ENCODE peak calls at places on chromosomes 4 and X, in five cellular contexts. J is IMR-90, P is HCT116, S is endodermal cell, E is pancreas. R is an unnamed sample.

GRCh38 chr4:173461170-173461569 is 62.3 kb upstream of the SCRG1 start:
- DNase-seq in J (peak; percentile 20), P (no peak), S (no peak), E (no peak), R (no peak)

GRCh38 chr4:82648356-82648755 is 86.6 kb upstream of the TMEM150C start:
- DNase-seq in J (peak; percentile 37), P (no peak), S (no peak), E (no peak), R (no peak)

GRCh38 chr4:52943644-52944043 is 81.5 kb downstream of the RASL11B start:
- DNase-seq in J (no peak), P (no peak), S (no peak), E (no peak), R (no peak)

GRCh38 chr4:53050361-53050774 is 188.3 kb downstream of the RASL11B start:
- DNase-seq in J (no peak), P (no peak), S (no peak), E (no peak), R (no peak)

GRCh38 chr4:138912714-138913340 is 102.8 kb upstream of the NOCT start:
- DNase-seq in J (no peak), P (no peak), S (no peak), E (no peak), R (no peak)

GRCh38 chrX:39935414-39936064 is 162.2 kb downstream of the BCOR start:
- DNase-seq in J (no peak), P (no peak), S (peak; percentile 83), E (no peak), R (no peak)

GRCh38 chrX:22541926-22542325 is 269.2 kb downstream of the CBLL2 start:
- DNase-seq in J (no peak), P (no peak), S (no peak), E (no peak), R (no peak)

GRCh38 chr4:71832049-71832448 is 48.2 kb upstream of the GC start:
- DNase-seq in J (no peak), P (no peak), S (no peak), E (no peak), R (no peak)

GRCh38 chrX:122203399-122203798 is 980.7 kb upstream of the GRIA3 start:
- DNase-seq in J (no peak), P (no peak), S (peak; percentile 64), E (no peak), R (no peak)

GRCh38 chrX:130974323-130974722 is 71.3 kb upstream of the ENOX2 start:
- DNase-seq in J (peak; percentile 2), P (no peak), S (no peak), E (no peak), R (no peak)

GRCh38 chr4:121653986-121654385 is 42.8 kb downstream of the ANXA5 start:
- DNase-seq in J (no peak), P (no peak), S (no peak), E (no peak), R (no peak)

GRCh38 chr4:161546902-161547301 is 616.9 kb downstream of the FSTL5 start:
- DNase-seq in J (no peak), P (no peak), S (no peak), E (no peak), R (no peak)

GRCh38 chr4:81565137-81565870 is 93.6 kb upstream of the RASGEF1B start:
- DNase-seq in J (no peak), P (no peak), S (peak; percentile 57), E (peak; percentile 34), R (peak; percentile 80)

GRCh38 chrX:123081766-123082165 is 102.3 kb upstream of the GRIA3 start:
- DNase-seq in J (no peak), P (no peak), S (no peak), E (no peak), R (no peak)

GRCh38 chrX:154719132-154719675 is 31.7 kb downstream of the GAB3 start:
- DNase-seq in J (peak; percentile 85), P (no peak), S (no peak), E (no peak), R (no peak)

GRCh38 chrX:119669424-119670037 is 23.4 kb downstream of the SEPTIN6 start:
- DNase-seq in J (peak; percentile 84), P (no peak), S (no peak), E (no peak), R (no peak)

GRCh38 chr4:6257243-6258025 is 12.2 kb upstream of the WFS1 start:
- DNase-seq in J (no peak), P (no peak), S (peak; percentile 86), E (no peak), R (no peak)

GRCh38 chr4:17155486-17155885 is 257.0 kb upstream of the LDB2 start:
- DNase-seq in J (peak; percentile 16), P (no peak), S (no peak), E (no peak), R (no peak)

GRCh38 chr4:88144866-88145300 is 13.6 kb downstream of the ABCG2 start:
- DNase-seq in J (no peak), P (no peak), S (no peak), E (no peak), R (no peak)

GRCh38 chr4:121397941-121398601 is 17.3 kb upstream of the QRFPR start:
- DNase-seq in J (no peak), P (no peak), S (no peak), E (no peak), R (no peak)

GRCh38 chr4:124167602-124168001 is 544.9 kb downstream of the ANKRD50 start:
- DNase-seq in J (no peak), P (no peak), S (no peak), E (no peak), R (no peak)

GRCh38 chr4:15654556-15655222 is 468 bp downstream of the FBXL5 start:
- DNase-seq in J (peak; percentile 24), P (no peak), S (peak; percentile 77), E (peak; percentile 53), R (peak; percentile 89)

GRCh38 chrX:153582896-153583295 is 16.0 kb downstream of the CCNQ start:
- DNase-seq in J (peak; percentile 37), P (no peak), S (no peak), E (no peak), R (no peak)

GRCh38 chr4:153249199-153250154 is 45.2 kb downstream of the TRIM2 start:
- DNase-seq in J (peak; percentile 60), P (peak; percentile 29), S (peak; percentile 93), E (peak; percentile 78), R (peak; percentile 92)

GRCh38 chrX:19604375-19604774 is 89.1 kb upstream of the MAP3K15 start:
- DNase-seq in J (no peak), P (no peak), S (no peak), E (no peak), R (no peak)

GRCh38 chr4:4641661-4642180 is 99.9 kb upstream of the STX18 start:
- DNase-seq in J (no peak), P (no peak), S (peak; percentile 79), E (no peak), R (no peak)

GRCh38 chrX:100819534-100819836 is 706 bp upstream of the CSTF2 start:
- DNase-seq in J (no peak), P (no peak), S (no peak), E (no peak), R (no peak)

GRCh38 chr4:80202784-80203553 is 5.7 kb downstream of the PRDM8 start:
- DNase-seq in J (peak; percentile 35), P (no peak), S (peak; percentile 81), E (peak; percentile 29), R (peak; percentile 86)

GRCh38 chr4:8588196-8588470 is 4.4 kb upstream of the CPZ start:
- DNase-seq in J (no peak), P (no peak), S (no peak), E (no peak), R (no peak)
- H3K4me3 ChIP-seq in J (no peak overlapping the region), P (no peak overlapping the region), S (no peak overlapping the region), E (no peak overlapping the region), R (no peak overlapping the region)

DNA sequence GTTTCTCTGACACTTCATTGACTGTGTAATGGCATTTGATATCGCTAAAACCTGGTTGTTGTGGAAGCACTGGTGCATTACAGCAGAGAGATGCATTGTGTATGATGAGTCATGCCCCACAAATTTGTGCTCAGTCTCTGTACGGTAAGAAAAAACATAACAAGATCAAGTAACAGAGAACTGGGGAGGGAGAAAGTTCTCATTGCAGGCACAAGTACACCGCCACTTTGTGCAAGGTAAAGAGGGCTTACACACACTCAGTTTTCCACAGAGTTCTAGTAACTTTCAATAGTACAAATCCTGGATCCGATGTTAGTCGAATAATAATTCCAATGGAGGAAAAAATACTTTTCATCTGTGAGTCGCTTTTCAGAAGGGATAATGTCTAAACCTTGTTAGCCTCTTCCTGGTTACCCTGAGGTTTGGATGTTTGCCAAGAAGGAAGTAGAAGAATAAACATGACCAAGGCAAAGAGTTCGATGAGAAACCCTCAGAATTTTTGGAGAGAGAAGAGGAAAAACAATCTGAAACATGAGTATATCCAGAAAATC is 512.5 kb upstream of the SLIT2 start:
- DNase-seq in J (peak; percentile 95), P (peak; percentile 78), S (no peak), E (no peak), R (no peak)
- H3K4me3 ChIP-seq in J (peak overlapping the region; percentile 14), P (peak overlapping the region; percentile 37), S (no peak overlapping the region), E (no peak overlapping the region), R (no peak overlapping the region)

GRCh38 chr4:7539186-7539585 is 104.5 kb upstream of the PSAPL1 start:
- DNase-seq in J (no peak), P (no peak), S (no peak), E (no peak), R (no peak)
- H3K4me3 ChIP-seq in J (no peak overlapping the region), P (peak overlapping the region; percentile 63), S (no peak overlapping the region), E (no peak overlapping the region), R (no peak overlapping the region)

GRCh38 chr4:54110019-54110416 is 10.1 kb downstream of the GSX2 start:
- DNase-seq in J (no peak), P (no peak), S (no peak), E (no peak), R (no peak)
- H3K4me3 ChIP-seq in J (no peak overlapping the region), P (no peak overlapping the region), S (no peak overlapping the region), E (no peak overlapping the region), R (no peak overlapping the region)

GRCh38 chr4:23333556-23333945 is 556.3 kb downstream of the PPARGC1A start:
- DNase-seq in J (peak; percentile 6), P (no peak), S (no peak), E (no peak), R (no peak)
- H3K4me3 ChIP-seq in J (no peak overlapping the region), P (no peak overlapping the region), S (no peak overlapping the region), E (no peak overlapping the region), R (no peak overlapping the region)

DNA sequence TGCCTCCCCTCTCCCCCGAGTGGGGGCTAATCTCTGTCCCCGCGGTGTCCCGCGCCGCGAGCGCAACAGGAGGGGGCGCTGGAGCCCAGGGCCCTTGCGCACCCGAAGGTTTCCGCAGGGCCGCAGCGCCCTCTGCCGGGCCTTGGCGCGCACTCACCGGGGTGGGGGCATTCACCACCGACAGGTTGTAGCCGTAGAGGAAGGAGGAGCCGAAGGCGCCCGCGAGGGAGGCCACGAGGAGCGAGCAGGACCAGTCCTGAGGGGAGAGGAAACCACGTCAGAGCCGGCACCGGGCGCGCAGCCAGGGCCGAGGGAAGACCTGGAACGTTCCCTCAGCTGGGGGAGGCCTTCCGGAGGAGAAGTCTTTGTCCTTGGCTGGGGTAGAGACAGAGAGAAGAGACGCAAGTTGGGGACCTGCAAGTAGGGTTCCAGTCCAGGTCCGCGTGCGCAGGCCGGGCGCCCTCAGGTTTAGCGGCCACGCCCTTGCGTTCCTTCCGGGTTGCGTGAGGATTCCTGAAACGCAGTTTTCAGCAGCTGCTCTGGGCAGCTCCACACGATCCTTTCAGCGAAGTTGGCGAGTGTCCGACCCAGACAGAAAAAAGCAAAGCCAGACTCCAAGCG is 2.4 kb downstream of the SLC2A9 start:
- DNase-seq in J (peak; percentile 93), P (peak; percentile 88), S (peak; percentile 98), E (peak; percentile 92), R (peak; percentile 99)
- H3K4me3 ChIP-seq in J (peak overlapping the region; percentile 29), P (peak overlapping the region; percentile 55), S (peak overlapping the region; percentile 35), E (peak overlapping the region; percentile 9), R (peak overlapping the region; percentile 23)

GRCh38 chr4:112516401-112517066 is 554 bp upstream of the NEUROG2 start:
- DNase-seq in J (no peak), P (no peak), S (peak; percentile 92), E (no peak), R (peak; percentile 79)
- H3K4me3 ChIP-seq in J (no peak overlapping the region), P (peak overlapping the region; percentile 65), S (peak overlapping the region; percentile 47), E (no peak overlapping the region), R (peak overlapping the region; percentile 49)